ENCODE peak calls at places on chromosomes 16 and 17, in seven cellular contexts. E is tibial nerve, H is upper lobe of left lung, X is ovary, J is A549, B is transverse colon, A is SK-N-SH. U is an unnamed sample. For H3K4me1, the result is how much of the 10 kb centered on the place peaks cover.

GRCh38 chr16:79358188-79358587 is 242.3 kb downstream of the MAF start:
- DNase-seq in E (no peak), H (no peak), X (no peak), A (no peak), J (no peak), B (no peak), U (no peak)

GRCh38 chr16:80739523-80739922 is 64.9 kb downstream of the CDYL2 start:
- DNase-seq in H (no peak), B (no peak), A (no peak), X (no peak), E (no peak), J (no peak), U (no peak)

GRCh38 chr17:79749156-79749815 is 18.5 kb downstream of the ENPP7 start:
- DNase-seq in B (no peak), A (no peak), X (no peak), E (no peak), J (no peak), H (no peak), U (no peak)

GRCh38 chr16:57570301-57571070 is 28.0 kb downstream of the ADGRG5 start:
- DNase-seq in B (no peak), X (no peak), A (no peak), E (no peak), H (no peak), J (no peak), U (no peak)

GRCh38 chr17:75601057-75601987 is 13.7 kb downstream of the MYO15B start:
- DNase-seq in B (peak), E (peak), A (peak), H (peak), X (no peak), J (peak), U (peak)

GRCh38 chr16:69406780-69407331 is 17.6 kb upstream of the CYB5B start:
- DNase-seq in X (no peak), J (peak), A (no peak), B (no peak), E (no peak), H (no peak), U (no peak)

GRCh38 chr17:82098939-82099765 is 1.1 kb upstream of the FASN start:
- DNase-seq in E (no peak), J (no peak), H (no peak), A (no peak), B (peak), X (no peak), U (no peak)

GRCh38 chr17:1720856-1721386 is 3.6 kb upstream of the WDR81 start:
- DNase-seq in E (no peak), J (peak), A (no peak), X (peak), B (peak), H (peak), U (peak)

GRCh38 chr16:1926223-1926718 is 8.1 kb upstream of the HS3ST6 start:
- DNase-seq in X (no peak), A (no peak), B (no peak), E (no peak), H (no peak), J (no peak), U (no peak)

GRCh38 chr17:2703181-2703580 is 8.4 kb downstream of the CLUH start:
- DNase-seq in E (peak), A (no peak), X (no peak), B (no peak), H (no peak), J (no peak), U (no peak)

GRCh38 chr17:14306602-14307001 is 5.7 kb downstream of the HS3ST3B1 start:
- DNase-seq in J (no peak), A (no peak), H (no peak), B (no peak), X (no peak), E (no peak), U (no peak)

GRCh38 chr16:86597880-86598606 is 19.7 kb downstream of the FOXL1 start:
- DNase-seq in B (no peak), H (no peak), A (no peak), E (no peak), X (no peak), J (no peak), U (no peak)

GRCh38 chr16:46932802-46933201 is 40.7 kb downstream of the DNAJA2 start:
- DNase-seq in J (no peak), B (no peak), X (no peak), H (no peak), A (no peak), E (no peak), U (peak)

GRCh38 chr17:13568746-13569739 is 32.7 kb downstream of the HS3ST3A1 start:
- DNase-seq in J (no peak), E (no peak), B (no peak), X (no peak), H (no peak), A (no peak), U (no peak)

GRCh38 chr16:58853830-58854229 is 119.7 kb upstream of the GOT2 start:
- DNase-seq in A (no peak), J (no peak), X (no peak), H (no peak), E (no peak), B (no peak), U (no peak)

GRCh38 chr17:43750154-43750553 is 8.4 kb downstream of the SOST start:
- DNase-seq in H (no peak), B (no peak), X (no peak), A (no peak), E (no peak), J (no peak), U (no peak)

GRCh38 chr17:73521376-73521775 is 122.9 kb downstream of the SDK2 start:
- DNase-seq in J (no peak), A (no peak), H (no peak), X (no peak), B (no peak), E (no peak), U (no peak)

GRCh38 chr16:80938035-80938927 is 68.4 kb downstream of the CMC2 start:
- DNase-seq in H (no peak), J (no peak), E (no peak), B (peak), X (peak), A (no peak), U (no peak)

GRCh38 chr16:66224636-66225035 is 141.9 kb upstream of the CDH5 start:
- DNase-seq in A (no peak), E (no peak), J (no peak), B (no peak), X (no peak), H (no peak), U (no peak)

GRCh38 chr17:38703742-38704644 is 1.1 kb upstream of the MLLT6 start:
- DNase-seq in J (no peak), A (peak), H (peak), B (peak), E (peak), X (peak), U (peak)

GRCh38 chr16:64254443-64255367 is 867.2 kb downstream of the CDH11 start:
- DNase-seq in J (no peak), X (no peak), E (no peak), B (no peak), A (no peak), H (no peak), U (no peak)

GRCh38 chr17:1931759-1932579 is 93.2 kb downstream of the RTN4RL1 start:
- DNase-seq in B (peak), E (no peak), H (peak), X (peak), J (no peak), A (no peak), U (peak)

GRCh38 chr17:3828151-3828851 is 17.7 kb downstream of the NCBP3 start:
- DNase-seq in A (no peak), H (no peak), X (no peak), B (no peak), J (no peak), E (no peak), U (peak)

GRCh38 chr16:57999971-58000705 is at the start of gene ZNF319:
- DNase-seq in X (peak), J (no peak), A (no peak), H (no peak), B (no peak), E (no peak), U (no peak)

GRCh38 chr16:87407511-87408112 is 15.5 kb downstream of the MAP1LC3B start:
- DNase-seq in B (peak), E (no peak), J (no peak), X (peak), H (peak), A (no peak), U (peak)

GRCh38 chr17:14575349-14575966 is 274.6 kb downstream of the HS3ST3B1 start:
- DNase-seq in X (no peak), H (no peak), E (no peak), A (no peak), J (no peak), B (no peak), U (no peak)

GRCh38 chr16:12971216-12971615 is 69.8 kb downstream of the SHISA9 start:
- DNase-seq in J (peak), X (no peak), E (no peak), A (peak), H (no peak), B (no peak), U (peak)

GRCh38 chr16:19610200-19610599 is 54.7 kb downstream of the VPS35L start:
- DNase-seq in E (no peak), J (no peak), A (no peak), X (no peak), H (no peak), B (no peak), U (no peak)

GRCh38 chr16:28259091-28259780 is 33.1 kb upstream of the SBK1 start:
- DNase-seq in J (no peak), A (peak), B (no peak), X (no peak), H (no peak), E (no peak), U (no peak)

GRCh38 chr16:4090476-4090875 is 25.8 kb downstream of the ADCY9 start:
- DNase-seq in B (peak), H (peak), A (no peak), E (no peak), X (peak), J (no peak), U (no peak)

GRCh38 chr17:62819511-62820221 is 11.6 kb upstream of the MARCHF10 start:
- DNase-seq in J (peak), A (peak), E (peak), H (peak), B (peak), X (peak), U (peak)

GRCh38 chr16:2817496-2818277 is 650 bp downstream of the PRSS21 start:
- DNase-seq in H (no peak), E (no peak), A (no peak), B (peak), J (no peak), X (no peak), U (no peak)

GRCh38 chr17:81245024-81245664 is 6.0 kb downstream of the NDUFAF8 start:
- DNase-seq in B (no peak), A (no peak), H (no peak), X (no peak), E (no peak), J (no peak), U (no peak)

GRCh38 chr16:75591001-75591852 is 25.0 kb downstream of the GABARAPL2 start:
- DNase-seq in H (no peak), J (no peak), A (peak), B (peak), E (no peak), X (peak), U (no peak)

GRCh38 chr16:78348886-78349285 is 249.4 kb downstream of the WWOX start:
- DNase-seq in A (no peak), X (no peak), H (no peak), J (no peak), E (no peak), B (no peak), U (no peak)

GRCh38 chr17:73267648-73268537 is 6.2 kb upstream of the CPSF4L start:
- DNase-seq in J (no peak), H (no peak), B (no peak), A (no peak), X (peak), E (no peak), U (no peak)

GRCh38 chr16:29899516-29900101 is at the start of gene SEZ6L2:
- DNase-seq in A (peak), J (peak), B (peak), X (peak), H (peak), E (no peak), U (peak)

GRCh38 chr16:72649254-72649944 is 398.5 kb downstream of the ZFHX3 start:
- DNase-seq in J (no peak), H (no peak), A (no peak), B (no peak), E (no peak), X (no peak), U (no peak)

GRCh38 chr17:7234100-7235012 is at the start of gene DVL2:
- DNase-seq in J (peak), H (peak), E (peak), X (peak), A (peak), B (peak), U (peak)

GRCh38 chr17:77451894-77452852 is 311.4 kb downstream of the SEC14L1 start:
- DNase-seq in X (peak), J (no peak), H (peak), B (peak), E (peak), A (peak), U (peak)

GRCh38 chr17:17506181-17506741 is 10.1 kb upstream of the RASD1 start:
- DNase-seq in A (peak), X (no peak), B (peak), H (no peak), E (no peak), J (no peak), U (no peak)
- H3K4me1 ChIP-seq in A (under half), X (under half), B (under half), H (under half), E (under half), J (under half), U (under half)

GRCh38 chr17:46770818-46771600 is 47.5 kb downstream of the WNT3 start:
- DNase-seq in X (peak), B (peak), A (peak), J (peak), E (no peak), H (peak), U (peak)
- H3K4me3 ChIP-seq in X (peak), B (peak), A (peak), J (peak), E (peak), H (peak), U (peak)

DNA sequence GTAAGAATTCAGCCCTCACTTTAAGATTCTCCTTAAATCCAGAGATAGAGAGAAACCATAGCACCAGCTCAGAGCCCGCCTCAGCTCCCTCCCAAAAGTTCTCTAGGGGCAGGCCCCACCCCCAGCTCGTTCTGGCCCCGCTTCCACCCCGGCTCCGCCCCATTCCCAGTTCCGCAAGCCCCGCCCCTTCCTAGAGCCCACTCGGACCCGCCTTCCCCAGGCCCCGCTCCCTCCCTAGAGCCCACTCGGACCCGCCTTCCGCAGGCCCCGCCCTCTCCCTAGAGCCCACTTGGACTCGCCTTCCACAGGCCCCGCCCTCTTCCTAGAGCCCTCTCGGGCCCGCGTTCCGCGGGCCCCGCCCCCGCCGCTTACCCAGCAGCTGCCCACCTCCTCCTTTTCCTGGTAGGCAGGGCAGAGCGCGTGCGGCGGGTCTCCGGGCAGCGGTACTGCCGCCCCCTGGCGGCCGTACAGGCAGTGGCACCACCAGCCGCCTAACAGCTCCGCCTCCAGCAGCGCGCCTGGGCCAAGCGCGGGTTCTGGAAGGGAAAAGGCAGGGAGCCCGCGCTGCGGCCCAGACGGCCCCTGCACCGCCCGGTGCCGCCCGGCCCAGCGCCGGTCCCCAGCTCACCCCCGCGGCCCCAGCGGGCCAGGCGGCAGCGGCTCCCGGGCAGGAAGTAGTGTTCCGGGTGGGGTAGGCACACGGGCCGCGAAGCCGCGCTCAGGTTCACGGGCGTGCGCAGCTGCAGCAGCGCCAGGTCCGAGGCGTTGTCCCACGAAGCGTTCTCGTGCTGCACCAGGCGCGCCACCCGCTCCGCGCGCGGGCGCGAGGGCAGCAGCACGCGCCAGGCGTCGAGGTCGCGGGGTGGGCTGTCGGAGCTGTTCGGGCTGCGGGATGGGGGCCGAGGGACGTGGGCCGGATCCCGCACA is 6.8 kb upstream of the PRSS8 start:
- DNase-seq in J (peak), E (peak), X (peak), H (peak), B (peak), A (peak), U (peak)
- TF ChIP-seq EP300 in J (no peak), E (peak), X (peak), H (no peak), B (peak), A (no peak), U (no peak)

GRCh38 chr17:57432507-57433277 is 176.4 kb downstream of the MSI2 start:
- DNase-seq in H (no peak), X (no peak), A (no peak), E (no peak), B (no peak), J (no peak), U (no peak)

GRCh38 chr17:57433396-57433944 is 177.1 kb downstream of the MSI2 start:
- DNase-seq in X (no peak), H (no peak), J (no peak), E (no peak), A (no peak), B (no peak), U (no peak)

GRCh38 chr17:57431415-57431814 is 175.1 kb downstream of the MSI2 start:
- DNase-seq in A (no peak), B (no peak), E (no peak), H (no peak), X (no peak), J (no peak), U (no peak)

GRCh38 chr17:57425903-57426574 is 169.7 kb downstream of the MSI2 start:
- DNase-seq in X (no peak), A (no peak), H (no peak), J (no peak), B (no peak), E (no peak), U (no peak)

GRCh38 chr17:57429966-57430365 is 173.6 kb downstream of the MSI2 start:
- DNase-seq in H (no peak), E (no peak), A (no peak), B (no peak), X (no peak), J (no peak), U (no peak)
- H3K4me1 ChIP-seq in H (under half), E (under half), A (half or more), B (under half), X (under half), J (under half), U (under half)

GRCh38 chr16:914453-914852 is 56.3 kb downstream of the LMF1 start:
- DNase-seq in X (no peak), B (no peak), A (no peak), E (no peak), H (no peak), J (no peak), U (no peak)
- H3K4me3 ChIP-seq in X (no peak), B (no peak), A (no peak), E (no peak), H (no peak), J (no peak), U (no peak)

DNA sequence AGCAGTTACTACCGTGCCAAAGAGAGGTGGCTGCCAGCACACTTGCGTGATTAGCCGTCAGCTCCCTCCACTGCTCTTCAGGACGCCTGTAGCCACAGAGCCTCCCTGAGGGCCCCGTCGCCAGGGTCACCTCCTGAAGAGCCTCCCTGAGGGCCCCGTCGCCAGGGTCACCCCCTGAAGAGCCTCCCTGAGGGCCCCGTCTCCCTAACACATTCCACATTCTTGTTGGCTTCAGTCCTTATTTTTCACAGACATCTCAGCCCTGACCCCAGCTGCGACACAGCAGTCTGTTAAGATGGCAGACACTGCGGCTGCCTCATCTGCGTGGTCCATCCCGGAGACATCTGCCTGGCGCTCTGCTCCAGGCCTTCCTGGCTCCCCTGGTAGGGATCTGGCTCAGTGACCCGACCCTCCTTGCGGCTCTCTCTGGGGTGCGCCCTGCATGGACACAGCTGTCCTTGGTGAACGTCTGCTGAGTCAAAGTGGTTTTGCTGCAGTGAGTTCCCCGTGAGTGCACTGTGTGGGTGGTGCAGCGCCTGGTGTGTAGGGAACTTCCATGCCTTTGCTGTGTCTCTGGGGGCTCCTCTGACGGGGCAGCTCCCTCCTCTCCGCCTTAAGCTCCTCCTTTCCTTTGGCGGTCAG is 11.4 kb downstream of the ACSF3 start:
- DNase-seq in H (no peak), B (no peak), E (no peak), A (no peak), J (no peak), X (no peak), U (no peak)
- TF ChIP-seq EP300 in H (no peak), B (no peak), E (no peak), A (no peak), J (no peak), X (no peak), U (no peak)

GRCh38 chr17:57292086-57292485 is 35.8 kb downstream of the MSI2 start:
- DNase-seq in E (no peak), A (no peak), J (no peak), H (no peak), B (no peak), X (no peak), U (no peak)
- H3K4me1 ChIP-seq in E (under half), A (half or more), J (under half), H (under half), B (under half), X (under half), U (under half)